ENCODE peak calls at places on chromosome 17, in ten cellular contexts. V is heart right ventricle; Q is CD8-positive, alpha-beta T cell; U is thoracic aorta; M is CD8-positive, alpha-beta memory T cell; P is gastrocnemius medialis; W is keratinocyte; F is SJCRH30; D is effector memory CD4-positive, alpha-beta T cell; R is mesendoderm. O is an unnamed sample. For H3K4me1, the result is how much of the 10 kb centered on the place peaks cover.

GRCh38 chr17:47257651-47258339 is 4.2 kb downstream of the ITGB3 start:
- DNase-seq in D (no peak), Q (no peak), R (no peak), V (no peak), U (no peak), W (no peak), F (peak), M (no peak), P (no peak), O (no peak)

GRCh38 chr17:53626286-53626685 is 196.4 kb upstream of the KIF2B start:
- DNase-seq in R (peak), V (no peak), F (peak), D (no peak), W (peak), Q (no peak), U (no peak), P (no peak), M (no peak), O (no peak)

GRCh38 chr17:42623732-42624596 is 14.5 kb downstream of the TUBG1 start:
- DNase-seq in W (peak), Q (no peak), F (peak), U (no peak), R (peak), M (no peak), D (no peak), P (peak), V (no peak), O (no peak)

GRCh38 chr17:82940226-82941020 is 100.6 kb upstream of the ZNF750 start:
- DNase-seq in D (no peak), U (no peak), W (no peak), R (no peak), V (peak), P (no peak), M (peak), F (no peak), Q (no peak), O (no peak)

GRCh38 chr17:58756246-58757161 is 850 bp downstream of the PPM1E start:
- DNase-seq in V (no peak), F (peak), D (no peak), P (no peak), Q (no peak), W (no peak), M (no peak), U (no peak), R (peak), O (no peak)

GRCh38 chr17:48620497-48621139 is 5.5 kb upstream of the HOXB8 start:
- DNase-seq in U (no peak), M (no peak), Q (no peak), F (no peak), W (no peak), D (no peak), P (no peak), V (no peak), R (no peak), O (no peak)

GRCh38 chr17:83106913-83107655 is 27.7 kb downstream of the METRNL start:
- DNase-seq in P (no peak), U (no peak), R (no peak), M (no peak), V (no peak), Q (no peak), F (no peak), D (no peak), W (no peak), O (no peak)

GRCh38 chr17:2854662-2855061 is 58.4 kb downstream of the RAP1GAP2 start:
- DNase-seq in W (no peak), U (no peak), D (no peak), V (peak), F (peak), Q (no peak), P (no peak), R (no peak), M (no peak), O (no peak)

GRCh38 chr17:49984283-49984682 is 10.7 kb downstream of the DLX3 start:
- DNase-seq in M (no peak), Q (no peak), P (no peak), F (no peak), D (no peak), V (no peak), R (peak), W (no peak), U (no peak), O (no peak)

GRCh38 chr17:4301066-4301465 is 37.3 kb upstream of the ANKFY1 start:
- DNase-seq in F (no peak), R (no peak), M (no peak), V (peak), P (no peak), U (no peak), Q (no peak), D (no peak), W (no peak), O (no peak)

GRCh38 chr17:142102-142661 is 4.8 kb downstream of the SCGB1C2 start:
- DNase-seq in V (no peak), W (no peak), Q (peak), P (no peak), M (no peak), U (no peak), F (peak), R (peak), D (no peak), O (peak)

GRCh38 chr17:57130708-57131461 is 45.8 kb downstream of the AKAP1 start:
- DNase-seq in V (peak), P (peak), M (peak), F (peak), U (peak), R (peak), Q (peak), D (peak), W (peak), O (peak)

GRCh38 chr17:17806611-17807010 is 30.2 kb downstream of the SREBF1 start:
- DNase-seq in W (no peak), F (peak), V (no peak), Q (no peak), U (no peak), P (no peak), D (no peak), M (no peak), R (no peak), O (no peak)

GRCh38 chr17:28345420-28346198 is 10.0 kb downstream of the TNFAIP1 start:
- DNase-seq in D (no peak), U (no peak), P (no peak), R (no peak), V (no peak), M (no peak), W (no peak), F (no peak), Q (no peak), O (no peak)

GRCh38 chr17:28110184-28110583 is 67.7 kb downstream of the NLK start:
- DNase-seq in M (no peak), Q (no peak), P (no peak), D (no peak), F (no peak), W (no peak), R (no peak), V (no peak), U (no peak), O (no peak)

GRCh38 chr17:82704886-82705285 is 6.4 kb upstream of the RAB40B start:
- DNase-seq in P (no peak), W (no peak), R (no peak), Q (no peak), U (no peak), V (no peak), M (no peak), F (no peak), D (no peak), O (no peak)

GRCh38 chr17:66301864-66302741 is at the start of gene PRKCA:
- DNase-seq in P (peak), D (peak), M (peak), R (peak), W (no peak), U (peak), F (peak), V (peak), Q (peak), O (peak)

GRCh38 chr17:10549108-10549842 is at the start of gene MYH2:
- DNase-seq in U (no peak), F (no peak), P (no peak), Q (no peak), M (no peak), W (no peak), V (no peak), R (peak), D (no peak), O (no peak)

GRCh38 chr17:57107498-57108101 is 22.6 kb downstream of the AKAP1 start:
- DNase-seq in R (no peak), M (no peak), Q (no peak), W (peak), U (no peak), P (no peak), F (peak), V (no peak), D (no peak), O (no peak)

GRCh38 chr17:45923511-45924268 is 29.3 kb downstream of the MAPT start:
- DNase-seq in W (no peak), V (no peak), M (no peak), D (no peak), P (no peak), Q (no peak), R (no peak), U (no peak), F (no peak), O (no peak)

GRCh38 chr17:81976332-81977210 is 858 bp upstream of the ASPSCR1 start:
- DNase-seq in D (no peak), F (peak), W (no peak), R (peak), U (no peak), V (no peak), P (no peak), M (no peak), Q (no peak), O (peak)

GRCh38 chr17:73278049-73278464 is 16.4 kb upstream of the CPSF4L start:
- DNase-seq in M (no peak), D (no peak), Q (no peak), W (no peak), R (no peak), F (no peak), U (no peak), V (no peak), P (no peak), O (no peak)

GRCh38 chr17:60315650-60316049 is 76.3 kb downstream of the USP32 start:
- DNase-seq in M (no peak), U (no peak), R (no peak), W (no peak), P (no peak), D (no peak), F (no peak), Q (no peak), V (no peak), O (no peak)

GRCh38 chr17:5121186-5121841 is 5.5 kb downstream of the USP6 start:
- DNase-seq in M (no peak), D (no peak), U (no peak), R (no peak), W (no peak), Q (no peak), F (peak), P (no peak), V (no peak), O (no peak)

GRCh38 chr17:46979023-46979870 is at the start of gene RPRML:
- DNase-seq in W (no peak), V (peak), P (no peak), D (no peak), R (peak), M (no peak), U (no peak), Q (no peak), F (peak), O (peak)

GRCh38 chr17:58330544-58330996 is 2.0 kb upstream of the TSPOAP1 start:
- DNase-seq in D (no peak), U (no peak), F (no peak), V (no peak), W (no peak), M (no peak), Q (no peak), P (no peak), R (no peak), O (peak)

GRCh38 chr17:81540676-81541027 is 11.5 kb downstream of the FAAP100 start:
- DNase-seq in Q (no peak), F (no peak), V (peak), P (no peak), R (no peak), D (no peak), M (no peak), W (no peak), U (no peak), O (no peak)

GRCh38 chr17:35804658-35805192 is 4.6 kb upstream of the TAF15 start:
- DNase-seq in D (peak), P (no peak), F (peak), W (no peak), R (peak), V (no peak), U (no peak), Q (peak), M (peak), O (peak)

GRCh38 chr17:45302649-45303173 is 14.1 kb downstream of the MAP3K14 start:
- DNase-seq in W (no peak), F (no peak), U (no peak), M (no peak), R (no peak), D (no peak), P (peak), V (no peak), Q (no peak), O (peak)

GRCh38 chr17:13750783-13751484 is 149.2 kb upstream of the HS3ST3A1 start:
- DNase-seq in U (no peak), M (no peak), V (no peak), F (peak), W (no peak), D (no peak), Q (no peak), P (no peak), R (peak), O (no peak)

GRCh38 chr17:13753151-13753550 is 151.4 kb upstream of the HS3ST3A1 start:
- DNase-seq in U (no peak), W (no peak), D (no peak), F (no peak), R (peak), Q (no peak), V (no peak), P (no peak), M (no peak), O (no peak)

GRCh38 chr17:13749566-13750235 is 148.0 kb upstream of the HS3ST3A1 start:
- DNase-seq in R (peak), M (no peak), W (no peak), V (no peak), Q (no peak), U (no peak), P (no peak), D (no peak), F (peak), O (no peak)

GRCh38 chr17:13755851-13756250 is 154.1 kb upstream of the HS3ST3A1 start:
- DNase-seq in U (no peak), M (no peak), V (no peak), R (no peak), F (no peak), W (no peak), D (no peak), Q (no peak), P (no peak), O (no peak)

DNA sequence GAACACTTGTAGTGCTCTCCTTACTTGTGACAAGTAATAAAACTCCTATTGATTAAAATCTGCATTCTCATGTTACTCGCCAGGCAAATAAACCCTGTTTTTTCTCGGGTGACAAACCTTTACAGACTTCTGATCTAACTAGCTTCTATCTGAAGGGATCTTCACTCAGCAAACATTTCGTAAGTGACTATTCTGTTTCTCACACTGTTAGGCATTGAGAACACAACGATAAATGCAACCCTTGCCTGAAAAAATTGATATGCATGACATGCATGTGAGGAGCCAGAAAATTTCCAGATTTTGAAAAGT is 149.7 kb upstream of the HS3ST3A1 start:
- DNase-seq in Q (no peak), U (no peak), M (no peak), W (no peak), D (no peak), R (no peak), F (no peak), P (no peak), V (no peak), O (no peak)
- H3K27ac ChIP-seq in Q (no peak), U (no peak), M (no peak), W (no peak), D (no peak), R (peak), F (no peak), P (no peak), V (no peak), O (no peak)

DNA sequence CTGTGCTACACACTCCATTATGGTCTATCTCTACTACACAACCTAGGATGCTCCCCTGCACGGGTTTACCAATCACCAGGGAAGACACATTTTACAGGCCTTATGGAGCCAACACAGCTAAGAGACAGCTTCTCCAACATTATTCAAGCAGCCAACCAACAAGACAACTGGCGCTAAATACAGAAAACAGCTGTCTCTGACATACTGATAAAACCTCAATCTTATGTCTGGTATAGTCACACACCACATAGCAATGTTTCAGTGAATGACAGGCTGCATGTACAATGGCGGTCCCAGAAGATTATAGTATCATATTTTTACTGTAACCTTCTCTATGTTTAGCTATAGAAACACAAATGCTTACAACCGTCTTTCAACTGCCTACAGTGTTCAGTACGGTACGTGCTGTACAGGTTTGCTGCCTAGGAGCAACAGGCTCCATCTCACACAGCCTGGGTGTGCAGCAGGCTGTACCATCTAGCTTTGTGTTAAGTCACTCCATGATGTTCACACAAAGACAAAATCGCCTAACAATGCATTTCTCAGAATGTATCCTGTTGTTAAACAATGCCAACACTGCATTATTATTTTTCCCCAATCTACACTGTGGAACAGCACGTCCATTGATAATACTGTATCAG is 10.9 kb downstream of the USP22 start:
- DNase-seq in W (no peak), Q (no peak), R (no peak), P (no peak), V (no peak), F (peak), D (no peak), M (no peak), U (no peak), O (no peak)
- H3K4me1 ChIP-seq in W (under half), Q (half or more), R (under half), P (half or more), V (half or more), F (under half), D (under half), M (half or more), U (half or more), O (under half)

GRCh38 chr17:77735051-77735340 is 223.5 kb upstream of the TNRC6C start:
- DNase-seq in Q (peak), M (no peak), U (no peak), P (no peak), V (peak), F (no peak), W (no peak), D (no peak), R (no peak), O (no peak)
- H3K27ac ChIP-seq in Q (no peak), M (no peak), U (peak), P (peak), V (peak), F (no peak), W (no peak), D (no peak), R (no peak), O (no peak)

GRCh38 chr17:75430159-75430748 is 24.8 kb upstream of the GRB2 start:
- DNase-seq in U (no peak), P (no peak), D (no peak), F (peak), V (no peak), M (no peak), Q (no peak), W (no peak), R (peak), O (no peak)
- H3K4me1 ChIP-seq in U (under half), P (under half), D (under half), F (under half), V (under half), M (under half), Q (under half), W (under half), R (under half), O (under half)

DNA sequence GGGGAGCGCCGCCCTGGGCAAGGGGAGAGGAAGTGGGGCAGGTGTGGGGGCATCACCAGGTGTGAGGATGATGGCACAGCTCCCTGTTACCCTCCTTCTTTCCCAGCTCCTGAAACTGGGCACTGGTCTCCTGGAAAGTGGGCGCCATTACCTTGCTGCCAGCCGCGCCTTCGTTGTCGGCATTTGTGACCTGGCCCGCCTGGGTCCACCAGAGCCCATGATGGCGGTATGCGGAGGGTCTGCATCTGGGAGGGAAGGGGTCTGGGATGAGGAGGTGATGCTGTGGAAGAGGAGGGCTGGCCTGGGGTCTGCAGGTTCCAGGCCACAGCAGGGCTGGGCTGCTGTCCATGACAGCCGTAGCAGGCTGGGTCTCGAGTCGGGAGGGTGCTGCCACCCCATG is 5.5 kb downstream of the ACAP1 start:
- DNase-seq in P (no peak), U (no peak), D (no peak), W (no peak), F (no peak), R (no peak), V (no peak), Q (no peak), M (peak), O (no peak)
- H3K27ac ChIP-seq in P (no peak), U (no peak), D (no peak), W (no peak), F (no peak), R (no peak), V (no peak), Q (no peak), M (no peak), O (no peak)

GRCh38 chr17:68199837-68200688 is 47.8 kb upstream of the AMZ2 start:
- DNase-seq in V (no peak), F (peak), D (no peak), M (no peak), U (no peak), W (no peak), Q (no peak), P (no peak), R (peak), O (no peak)
- H3K4me1 ChIP-seq in V (under half), F (under half), D (under half), M (under half), U (half or more), W (under half), Q (half or more), P (under half), R (under half), O (under half)

DNA sequence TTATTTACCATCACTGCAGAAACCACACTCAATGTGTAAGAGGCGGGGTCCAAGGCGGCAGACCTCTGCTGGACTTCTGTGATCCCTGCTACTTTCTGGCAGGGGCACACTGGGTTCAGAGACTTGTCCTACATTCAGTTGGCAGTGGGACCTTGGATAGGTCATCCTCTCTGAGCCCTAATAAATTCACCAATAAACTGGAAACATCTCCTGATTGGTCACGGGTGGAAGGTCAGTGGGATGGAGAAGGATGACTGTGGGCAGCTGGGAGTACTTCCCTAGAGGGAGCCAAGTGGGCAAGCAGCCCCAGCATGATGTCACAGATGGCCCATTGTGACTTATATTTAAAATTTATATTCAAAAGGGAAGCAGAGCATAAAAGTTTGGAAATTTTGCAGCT is 49.7 kb downstream of the RNF112 start:
- DNase-seq in W (no peak), V (no peak), Q (no peak), D (no peak), F (peak), R (no peak), M (no peak), P (no peak), U (no peak), O (no peak)
- H3K27ac ChIP-seq in W (no peak), V (no peak), Q (no peak), D (no peak), F (peak), R (peak), M (no peak), P (no peak), U (no peak), O (no peak)

DNA sequence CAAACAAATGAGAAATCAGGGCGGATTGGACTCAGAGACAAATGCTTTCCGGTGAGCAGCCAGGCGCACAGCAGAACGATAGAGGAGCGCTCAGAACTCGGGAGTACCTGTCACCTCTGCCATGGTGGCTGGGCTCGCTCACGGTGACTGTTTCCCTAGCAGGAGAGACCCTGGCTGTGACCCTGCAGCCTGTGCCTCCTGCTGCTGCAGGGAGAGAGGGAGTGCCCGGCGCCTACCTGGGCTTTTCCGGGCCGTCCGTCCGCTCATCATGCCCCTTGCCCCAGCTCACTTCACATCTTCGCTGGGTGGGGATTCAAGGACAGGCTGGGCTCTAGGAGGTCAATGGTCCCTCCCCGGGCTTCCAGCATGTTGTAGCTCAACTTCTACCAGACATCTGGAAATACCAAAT is 14.1 kb upstream of the DNAH17 start:
- DNase-seq in W (no peak), R (no peak), D (no peak), V (no peak), M (peak), Q (no peak), F (no peak), U (no peak), P (no peak), O (no peak)
- H3K4me1 ChIP-seq in W (under half), R (under half), D (under half), V (under half), M (under half), Q (under half), F (under half), U (under half), P (under half), O (under half)